ENCODE peak calls at places on chromosome 13, in five cellular contexts. J is endothelial cell of umbilical vein, D is astrocyte, V is H1, G is neural progenitor cell. F is an unnamed sample.

GRCh38 chr13:35345992-35346391 is 130.5 kb downstream of the MAB21L1 start:
- DNase-seq in V (no peak), G (peak), D (no peak), J (no peak), F (no peak)

GRCh38 chr13:108195146-108195545 is 20.2 kb downstream of the LIG4 start:
- DNase-seq in V (no peak), J (no peak), D (peak), G (no peak), F (no peak)

GRCh38 chr13:51925865-51926527 is 64.2 kb downstream of the CCDC70 start:
- DNase-seq in G (no peak), J (no peak), V (no peak), D (no peak), F (no peak)

GRCh38 chr13:110463876-110464510 is 97.5 kb downstream of the RAB20 start:
- DNase-seq in G (no peak), D (peak), J (no peak), V (no peak), F (no peak)

GRCh38 chr13:76890036-76890435 is 3.8 kb upstream of the KCTD12 start:
- DNase-seq in V (no peak), D (peak), J (no peak), G (no peak), F (no peak)

GRCh38 chr13:24746618-24747247 is 17.2 kb upstream of the RNF17 start:
- DNase-seq in V (peak), G (peak), J (no peak), D (no peak), F (no peak)

GRCh38 chr13:99218969-99219368 is 18.3 kb downstream of the UBAC2 start:
- DNase-seq in V (no peak), J (no peak), D (no peak), G (no peak), F (peak)

GRCh38 chr13:43763143-43763759 is 23.5 kb downstream of the ENOX1 start:
- DNase-seq in J (no peak), G (no peak), V (no peak), D (no peak), F (no peak)

GRCh38 chr13:32647926-32648325 is 61.7 kb downstream of the PDS5B start:
- DNase-seq in D (no peak), J (no peak), V (no peak), G (no peak), F (no peak)

GRCh38 chr13:74210693-74211393 is 76.6 kb upstream of the KLF12 start:
- DNase-seq in G (no peak), D (peak), V (no peak), J (peak), F (no peak)

GRCh38 chr13:109348514-109349340 is 437.7 kb downstream of the IRS2 start:
- DNase-seq in V (no peak), J (peak), G (no peak), D (peak), F (no peak)

GRCh38 chr13:50783940-50784339 is 59.6 kb downstream of the DLEU7 start:
- DNase-seq in V (no peak), D (no peak), J (no peak), G (no peak), F (no peak)

GRCh38 chr13:106306748-106307277 is 228.6 kb downstream of the EFNB2 start:
- DNase-seq in J (no peak), G (no peak), D (no peak), V (no peak), F (no peak)

GRCh38 chr13:114109646-114110045 is 22.8 kb downstream of the RASA3 start:
- DNase-seq in D (no peak), V (no peak), G (peak), J (no peak), F (peak)

GRCh38 chr13:104837756-104838155 is 1697.7 kb downstream of the EFNB2 start:
- DNase-seq in V (no peak), J (no peak), D (no peak), G (no peak), F (peak)

GRCh38 chr13:100544866-100545683 is 43.5 kb downstream of the GGACT start:
- DNase-seq in D (no peak), V (peak), J (peak), G (no peak), F (no peak)

GRCh38 chr13:92806215-92806614 is 420.4 kb upstream of the GPC6 start:
- DNase-seq in D (peak), V (no peak), J (no peak), G (no peak), F (peak)

GRCh38 chr13:41827507-41828213 is 133.2 kb downstream of the VWA8 start:
- DNase-seq in V (no peak), D (peak), J (peak), G (no peak), F (no peak)

GRCh38 chr13:109383683-109384082 is 402.7 kb downstream of the IRS2 start:
- DNase-seq in V (no peak), J (peak), G (no peak), D (peak), F (no peak)

GRCh38 chr13:24650157-24650556 is 30.1 kb upstream of the ATP12A start:
- DNase-seq in D (peak), G (no peak), J (no peak), V (no peak), F (no peak)

GRCh38 chr13:79870766-79871165 is 389.8 kb downstream of the NDFIP2 start:
- DNase-seq in G (no peak), J (peak), V (no peak), D (peak), F (no peak)

GRCh38 chr13:34867590-34867989 is 74.5 kb upstream of the NBEA start:
- DNase-seq in D (peak), V (no peak), J (no peak), G (no peak), F (no peak)

GRCh38 chr13:74306496-74306895 is 172.3 kb upstream of the KLF12 start:
- DNase-seq in D (peak), G (no peak), J (peak), V (no peak), F (no peak)

GRCh38 chr13:24263652-24264051 is 45.7 kb upstream of the C1QTNF9 start:
- DNase-seq in J (no peak), G (no peak), V (no peak), D (peak), F (no peak)

GRCh38 chr13:91277013-91277676 is 70.3 kb upstream of the MIR17HG start:
- DNase-seq in G (no peak), J (no peak), D (no peak), V (no peak), F (no peak)

GRCh38 chr13:101433895-101434294 is 17.6 kb upstream of the NALCN start:
- DNase-seq in J (no peak), V (no peak), D (peak), G (no peak), F (no peak)

GRCh38 chr13:96025283-96025682 is 27.9 kb downstream of the UGGT2 start:
- DNase-seq in J (peak), G (no peak), V (no peak), D (no peak), F (no peak)

GRCh38 chr13:50842711-50843255 is 709 bp downstream of the DLEU7 start:
- DNase-seq in D (no peak), G (peak), J (no peak), V (peak), F (peak)

GRCh38 chr13:50309872-50310594 is 294.8 kb downstream of the KCNRG start:
- DNase-seq in J (no peak), G (peak), D (peak), V (no peak), F (peak)

GRCh38 chr13:25678398-25678797 is 306.6 kb downstream of the ATP8A2 start:
- DNase-seq in D (no peak), V (no peak), J (no peak), G (no peak), F (peak)

GRCh38 chr13:109868583-109869311 is 82.4 kb upstream of the IRS2 start:
- DNase-seq in D (no peak), J (no peak), V (no peak), G (no peak), F (no peak)

GRCh38 chr13:110528371-110528770 is 33.2 kb downstream of the RAB20 start:
- DNase-seq in D (no peak), V (no peak), G (no peak), J (no peak), F (no peak)

GRCh38 chr13:33536639-33537425 is 251.3 kb upstream of the STARD13 start:
- DNase-seq in G (no peak), D (peak), V (no peak), J (no peak), F (no peak)

GRCh38 chr13:102589291-102589822 is 7.4 kb upstream of the TPP2 start:
- DNase-seq in D (no peak), G (no peak), J (no peak), V (no peak), F (no peak)

GRCh38 chr13:87527036-87527435 is 144.1 kb upstream of the SLITRK5 start:
- DNase-seq in G (peak), D (no peak), V (no peak), J (no peak), F (no peak)

GRCh38 chr13:28607187-28607955 is 51.6 kb upstream of the POMP start:
- DNase-seq in G (no peak), V (no peak), J (no peak), D (no peak), F (no peak)

GRCh38 chr13:79581870-79582315 is 100.9 kb downstream of the NDFIP2 start:
- DNase-seq in G (peak), V (no peak), J (no peak), D (peak), F (no peak)

GRCh38 chr13:101784313-101784712 is 331.8 kb downstream of the ITGBL1 start:
- DNase-seq in D (no peak), J (no peak), V (no peak), G (no peak), F (no peak)

GRCh38 chr13:34249546-34249945 is 431.6 kb downstream of the RFC3 start:
- DNase-seq in V (no peak), J (no peak), D (no peak), G (no peak), F (no peak)

DNA sequence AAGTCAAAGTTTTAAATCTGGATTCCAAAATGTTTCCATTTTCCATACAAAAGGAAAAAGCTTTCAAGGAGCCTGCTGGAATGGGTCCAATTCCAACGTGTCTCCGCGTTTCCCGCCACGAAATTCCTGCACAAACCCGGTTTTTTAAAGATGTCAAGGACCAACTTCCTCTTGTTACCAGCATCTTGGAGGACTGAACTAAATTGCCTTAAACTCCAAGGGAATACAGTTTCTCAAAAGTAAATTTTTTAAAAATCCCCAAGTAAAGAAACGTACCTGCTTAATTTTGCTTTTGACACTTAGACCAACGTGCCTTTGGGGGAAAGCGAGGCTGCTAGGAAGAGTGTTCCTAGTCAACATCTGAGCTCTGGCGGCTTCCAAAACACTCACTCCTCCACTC is 12.3 kb upstream of the SOX1 start:
- DNase-seq in G (no peak), D (no peak), J (no peak), V (peak), F (no peak)
- TF ChIP-seq EZH2 in G (peak), D (no peak), J (no peak), V (no peak), F (no peak)

GRCh38 chr13:21675095-21676007 is 4.5 kb downstream of the FGF9 start:
- DNase-seq in G (peak), D (no peak), J (no peak), V (peak), F (no peak)
- TF ChIP-seq EZH2 in G (peak), D (peak), J (peak), V (peak), F (no peak)

GRCh38 chr13:112617754-112618375 is 29.9 kb upstream of the TUBGCP3 start:
- DNase-seq in V (peak), G (no peak), J (no peak), D (no peak), F (no peak)
- TF ChIP-seq EZH2 in V (no peak), G (no peak), J (no peak), D (no peak), F (no peak)

GRCh38 chr13:40102360-40102727 is 446.9 kb downstream of the COG6 start:
- DNase-seq in J (no peak), G (no peak), V (no peak), D (no peak), F (no peak)
- TF ChIP-seq EZH2 in J (no peak), G (no peak), V (no peak), D (no peak), F (no peak)

DNA sequence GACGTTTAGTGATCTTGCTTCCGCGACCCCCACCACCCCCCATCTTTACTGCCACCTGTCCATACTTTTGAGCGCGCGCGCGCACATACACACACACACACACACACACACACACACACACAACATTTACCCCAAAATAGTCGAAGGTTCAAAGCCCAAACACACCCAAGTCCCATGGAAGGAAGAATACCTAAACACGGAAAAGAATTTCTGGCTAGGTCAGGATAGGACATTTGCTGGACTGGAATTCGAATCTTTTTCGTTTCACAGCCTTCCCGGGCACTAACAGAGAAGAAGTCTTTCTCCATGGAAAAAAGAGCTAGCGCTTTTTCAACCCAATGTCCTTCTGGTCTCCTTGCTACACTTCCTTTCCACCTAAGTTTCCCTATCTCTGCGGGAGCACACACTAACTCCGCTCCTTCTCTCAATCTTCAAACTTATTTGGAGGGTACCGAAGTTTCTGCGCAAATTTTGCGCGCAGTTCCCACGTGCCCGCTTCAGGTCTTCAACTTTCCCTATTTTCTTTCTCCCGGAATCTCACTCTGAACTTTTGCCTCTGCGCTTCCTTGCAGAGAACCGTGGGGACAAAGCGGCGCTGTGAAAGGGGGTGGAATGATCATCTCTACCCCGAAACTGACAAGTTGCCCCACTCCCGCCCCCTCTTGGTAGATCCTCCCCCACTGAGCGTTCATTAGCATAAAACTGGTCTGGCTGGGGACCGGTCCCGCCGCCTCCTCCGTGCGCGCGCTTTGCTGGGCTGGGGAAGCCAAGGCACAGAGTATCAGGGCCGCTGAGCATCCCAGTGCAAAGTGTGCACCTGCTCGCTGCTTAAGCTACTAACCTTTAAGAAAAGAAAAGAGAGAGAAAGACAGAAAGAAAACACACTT is 2.7 kb downstream of the DACH1 start:
- DNase-seq in D (no peak), G (peak), V (peak), J (peak), F (no peak)
- TF ChIP-seq EZH2 in D (no peak), G (no peak), V (peak), J (no peak), F (no peak)

GRCh38 chr13:64568748-64569147 is 2661.4 kb downstream of the PCDH9 start:
- DNase-seq in D (no peak), J (no peak), G (no peak), V (no peak), F (no peak)
- TF ChIP-seq EZH2 in D (no peak), J (no peak), G (no peak), V (no peak), F (no peak)

GRCh38 chr13:31035162-31035951 is 102.9 kb downstream of the TEX26 start:
- DNase-seq in G (no peak), V (no peak), J (no peak), D (peak), F (no peak)
- TF ChIP-seq EZH2 in G (no peak), V (no peak), J (no peak), D (no peak), F (no peak)